ENCODE peak calls at places on chromosomes 3 and 15, in five cellular contexts. X is cardiac fibroblast, P is AG09309, L is uterus, E is GM12865. W is an unnamed sample.

GRCh38 chr3:105235785-105236184 is 130.9 kb upstream of the ALCAM start:
- DNase-seq in X (no peak), P (no peak), L (no peak), E (no peak), W (no peak)

GRCh38 chr3:50519471-50520089 is 16.1 kb upstream of the CACNA2D2 start:
- DNase-seq in X (peak; percentile 52), P (no peak), L (peak; percentile 48), E (peak; percentile 70), W (no peak)

GRCh38 chr3:101567528-101568317 is 6.1 kb downstream of the TRMT10C start:
- DNase-seq in X (no peak), P (no peak), L (no peak), E (no peak), W (no peak)

GRCh38 chr15:63610209-63610841 is 13.1 kb downstream of the FBXL22 start:
- DNase-seq in X (peak; percentile 86), P (peak; percentile 63), L (peak; percentile 81), E (peak; percentile 87), W (no peak)

GRCh38 chr3:73540969-73541740 is 83.6 kb downstream of the PDZRN3 start:
- DNase-seq in X (peak; percentile 58), P (no peak), L (no peak), E (no peak), W (no peak)

GRCh38 chr3:71026634-71027578 is 556.6 kb downstream of the FOXP1 start:
- DNase-seq in X (no peak), P (no peak), L (no peak), E (no peak), W (no peak)

GRCh38 chr15:38768970-38769369 is 204.4 kb upstream of the RASGRP1 start:
- DNase-seq in X (peak; percentile 59), P (no peak), L (peak; percentile 20), E (peak; percentile 4), W (no peak)

GRCh38 chr15:94042163-94042954 is 189.0 kb upstream of the MCTP2 start:
- DNase-seq in X (peak; percentile 60), P (no peak), L (no peak), E (no peak), W (no peak)

GRCh38 chr3:192275741-192276355 is 451.5 kb downstream of the FGF12 start:
- DNase-seq in X (peak; percentile 59), P (no peak), L (no peak), E (no peak), W (no peak)

GRCh38 chr3:63625161-63625560 is 27.3 kb upstream of the SNTN start:
- DNase-seq in X (peak; percentile 94), P (peak; percentile 84), L (no peak), E (no peak), W (peak; percentile 84)

GRCh38 chr15:42156266-42156922 is at the start of gene PLA2G4F:
- DNase-seq in X (no peak), P (no peak), L (no peak), E (no peak), W (no peak)

GRCh38 chr15:51576451-51576850 is 46.1 kb downstream of the DMXL2 start:
- DNase-seq in X (no peak), P (no peak), L (no peak), E (no peak), W (no peak)

GRCh38 chr3:156792945-156793344 is 33.2 kb upstream of the LEKR1 start:
- DNase-seq in X (peak; percentile 49), P (no peak), L (no peak), E (peak; percentile 35), W (no peak)

GRCh38 chr15:58378241-58379085 is 53.3 kb upstream of the LIPC start:
- DNase-seq in X (peak; percentile 62), P (no peak), L (no peak), E (no peak), W (no peak)

GRCh38 chr15:57025264-57025939 is 107.0 kb downstream of the TCF12 start:
- DNase-seq in X (peak; percentile 73), P (no peak), L (no peak), E (no peak), W (no peak)

GRCh38 chr3:5051772-5052171 is 70.3 kb upstream of the ARL8B start:
- DNase-seq in X (no peak), P (no peak), L (no peak), E (peak; percentile 62), W (no peak)

GRCh38 chr3:89173546-89173945 is 66.1 kb downstream of the EPHA3 start:
- DNase-seq in X (peak; percentile 29), P (no peak), L (no peak), E (no peak), W (no peak)

DNA sequence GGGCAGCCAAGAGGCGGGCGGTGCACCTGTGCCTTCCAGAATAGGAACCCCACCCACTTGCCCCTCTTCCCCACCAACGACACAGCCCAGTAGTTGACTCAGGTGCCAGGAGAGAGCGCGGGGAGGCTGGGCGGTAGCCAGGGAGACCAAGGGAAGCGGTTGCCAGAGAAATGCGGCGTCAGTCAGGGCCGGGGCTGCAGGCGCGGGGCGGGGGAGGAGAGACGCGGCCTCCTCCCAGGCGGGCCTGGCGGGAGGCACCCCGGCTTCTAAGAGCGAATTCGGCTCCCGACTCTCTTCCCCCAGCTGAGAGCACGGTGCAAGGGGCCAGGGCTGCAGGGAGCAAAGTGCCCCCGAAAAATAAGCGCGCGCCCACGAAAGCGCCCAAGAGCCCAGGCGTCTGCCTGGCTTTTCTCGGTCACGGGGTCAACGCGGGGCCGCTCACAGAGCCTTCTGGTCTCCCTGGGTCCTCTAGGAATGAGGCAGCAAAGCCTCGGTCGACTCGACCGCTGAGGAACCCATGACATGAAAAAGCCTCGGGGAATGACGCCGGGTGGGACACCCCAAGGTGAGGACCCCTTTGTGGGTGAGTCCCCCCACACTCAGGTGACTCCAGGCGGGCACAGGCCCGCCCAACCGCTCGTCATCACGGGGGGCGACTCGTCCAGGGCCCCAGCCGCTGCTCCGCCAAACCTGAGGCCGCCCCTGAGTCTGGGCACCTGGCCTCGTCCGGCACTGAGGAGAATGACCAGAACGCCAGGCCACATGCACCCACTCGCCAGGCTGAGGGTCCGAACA is 716 bp downstream of the CPEB1 start:
- DNase-seq in X (no peak), P (no peak), L (peak; percentile 18), E (no peak), W (no peak)
- H3K4me3 ChIP-seq in X (no peak overlapping the region), P (peak overlapping the region; percentile 39), L (peak overlapping the region; percentile 24), E (no peak overlapping the region), W (no peak overlapping the region)

GRCh38 chr15:66905954-66906353 is 159.4 kb upstream of the SMAD3 start:
- DNase-seq in X (no peak), P (no peak), L (no peak), E (no peak), W (no peak)
- TF ChIP-seq CTCF in X (peak; percentile 16), P (no peak), L (no peak), E (no peak), W (no peak)

DNA sequence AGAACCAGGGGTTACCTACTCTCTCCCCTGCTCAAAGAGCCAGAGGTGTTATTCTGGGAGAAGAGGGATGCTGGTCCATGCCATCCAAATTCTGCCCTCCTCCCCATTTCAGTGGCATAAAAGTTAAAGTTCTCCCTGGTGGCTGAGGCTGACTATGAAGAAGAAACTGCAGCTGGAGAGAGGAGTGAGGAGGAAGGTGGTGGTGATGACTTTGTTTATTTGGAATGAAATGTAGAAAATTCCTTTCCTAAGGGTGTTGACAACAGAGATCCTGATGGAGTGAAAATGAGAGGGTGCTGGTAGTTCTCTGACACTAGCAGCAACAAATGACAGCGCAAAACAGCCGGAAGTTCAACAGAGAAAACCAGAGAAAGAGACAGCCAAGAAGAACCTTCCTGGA is 100.4 kb downstream of the PCCB start:
- DNase-seq in X (peak; percentile 66), P (no peak), L (no peak), E (no peak), W (no peak)
- H3K4me3 ChIP-seq in X (no peak overlapping the region), P (no peak overlapping the region), L (no peak overlapping the region), E (no peak overlapping the region), W (no peak overlapping the region)

DNA sequence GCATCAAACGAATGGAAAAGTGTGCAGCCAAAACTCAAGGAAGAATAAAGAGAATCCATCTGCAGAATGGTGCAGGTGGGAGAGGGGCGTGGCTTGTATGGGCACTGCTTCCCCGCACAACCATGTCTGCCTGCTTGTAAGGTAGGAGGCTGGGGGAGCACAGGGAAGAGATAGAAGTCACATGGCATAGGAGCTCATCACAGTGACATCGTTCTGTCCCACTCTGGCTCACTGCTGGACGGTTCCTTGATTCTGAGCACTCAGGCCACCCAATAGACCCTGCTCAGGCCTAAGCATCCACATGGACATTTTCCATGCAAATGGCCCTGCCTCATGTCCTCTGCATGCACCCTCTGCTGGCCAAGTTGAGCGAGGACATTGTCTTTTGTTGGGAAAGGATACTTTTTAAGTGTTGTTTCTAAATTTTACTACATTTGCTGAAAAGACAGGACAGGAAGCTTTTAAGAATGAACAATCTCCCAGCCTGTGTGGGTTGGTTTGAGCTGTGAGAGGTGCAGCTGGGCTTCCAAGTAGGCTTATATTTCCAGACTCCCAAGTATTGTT is 3.1 kb downstream of the MYLK start:
- DNase-seq in X (peak; percentile 65), P (no peak), L (no peak), E (no peak), W (no peak)
- TF ChIP-seq CTCF in X (peak; percentile 74), P (peak; percentile 78), L (peak; percentile 18), E (peak; percentile 23), W (peak; percentile 71)

DNA sequence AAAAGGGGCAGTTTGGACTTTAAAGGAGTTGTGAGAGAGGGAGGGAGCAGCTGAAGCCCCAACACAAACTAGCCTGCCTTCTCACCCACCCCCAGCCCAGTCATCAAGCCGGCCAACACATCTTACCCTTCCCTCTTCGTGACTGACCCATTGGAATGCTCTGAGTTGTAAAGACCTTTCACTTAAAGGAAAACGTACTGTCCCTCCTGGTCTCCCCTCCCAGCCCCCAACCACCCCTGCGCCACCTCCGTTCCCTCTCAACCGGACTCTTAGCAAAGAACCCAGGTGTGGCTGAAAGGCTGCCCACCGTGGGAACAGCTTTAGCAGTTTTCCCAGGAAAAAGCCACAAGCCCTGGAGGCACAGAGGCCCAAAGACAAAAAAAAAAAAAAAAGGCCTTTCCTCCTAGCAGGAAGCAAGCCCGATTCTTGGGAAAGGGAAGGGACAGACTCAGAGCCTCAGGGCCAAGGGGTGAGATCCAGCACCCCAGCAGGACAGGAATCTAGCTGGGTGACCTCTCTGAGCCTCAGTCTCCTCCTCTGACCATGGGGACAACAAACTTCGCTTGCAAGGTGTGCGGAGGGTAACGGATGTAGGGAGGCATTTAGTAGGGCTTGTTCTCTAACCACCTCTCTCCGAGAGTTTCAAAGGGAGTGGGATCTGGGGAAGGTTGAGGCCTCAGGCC is 2.4 kb downstream of the CYP11A1 start:
- DNase-seq in X (no peak), P (no peak), L (no peak), E (no peak), W (no peak)
- H3K4me3 ChIP-seq in X (no peak overlapping the region), P (peak overlapping the region; percentile 34), L (peak overlapping the region; percentile 39), E (no peak overlapping the region), W (peak overlapping the region; percentile 59)

GRCh38 chr3:188834349-188834748 is 337.4 kb upstream of the TPRG1 start:
- DNase-seq in X (no peak), P (no peak), L (no peak), E (no peak), W (no peak)
- TF ChIP-seq CTCF in X (no peak), P (no peak), L (no peak), E (no peak), W (no peak)

DNA sequence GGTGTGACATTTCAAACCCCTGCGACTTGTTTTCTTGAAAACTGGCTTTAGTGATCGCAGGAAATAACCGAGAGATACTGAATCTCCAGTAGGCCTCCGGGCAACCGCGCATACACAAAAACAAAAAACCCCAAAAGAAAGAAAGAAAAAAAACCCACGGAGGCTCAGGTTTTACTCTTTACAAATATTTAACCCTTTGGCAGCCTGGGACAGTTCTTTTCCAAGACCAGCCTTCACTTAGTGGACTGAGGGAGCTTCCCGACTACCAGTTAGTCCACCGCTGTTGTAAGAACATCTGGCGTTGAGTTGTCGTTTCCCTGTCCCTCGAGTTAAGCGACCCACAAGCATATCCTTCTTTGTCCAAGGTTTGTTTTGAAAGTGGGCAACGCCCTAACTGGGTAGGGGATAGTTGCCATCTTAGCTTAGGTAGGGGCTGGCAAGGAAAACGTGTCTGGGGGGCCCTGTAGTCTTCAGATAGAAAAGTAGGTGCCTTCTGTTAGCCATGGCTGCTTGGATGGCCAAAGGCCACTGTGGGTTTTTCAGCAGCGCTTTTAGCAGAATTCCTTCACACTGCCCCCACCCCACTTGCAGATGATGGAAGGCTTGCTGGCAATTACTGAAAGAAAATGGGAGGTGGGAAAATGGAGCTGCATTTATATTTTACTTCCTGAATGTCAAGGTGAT is 6.9 kb downstream of the ISL2 start:
- DNase-seq in X (no peak), P (no peak), L (no peak), E (no peak), W (no peak)
- H3K4me3 ChIP-seq in X (no peak overlapping the region), P (no peak overlapping the region), L (no peak overlapping the region), E (no peak overlapping the region), W (no peak overlapping the region)

W was measured in AG04449.